ENCODE peak calls at places on chromosomes 13 and 19, in four cellular contexts. A, C, Z and N are unnamed samples. For H3K4me1, the result is how much of the 10 kb centered on the place peaks cover.

GRCh38 chr13:26983533-26984315 is 187.9 kb downstream of the USP12 start:
- ATAC-seq in Z (no peak), A (no peak), C (no peak), N (no peak)

GRCh38 chr19:32308436-32309077 is 36.9 kb upstream of the ZNF507 start:
- ATAC-seq in C (no peak), Z (no peak), A (no peak), N (no peak)

GRCh38 chr13:112969692-112970338 is 801 bp downstream of the MCF2L start:
- ATAC-seq in C (peak), Z (no peak), A (no peak), N (no peak)

GRCh38 chr13:68185767-68186166 is 955.6 kb upstream of the PCDH9 start:
- ATAC-seq in Z (no peak), C (no peak), A (no peak), N (no peak)

GRCh38 chr19:7699422-7700127 is 2.4 kb downstream of the FCER2 start:
- ATAC-seq in C (no peak), Z (no peak), A (no peak), N (no peak)

GRCh38 chr19:3671680-3672574 is 28.3 kb downstream of the PIP5K1C start:
- ATAC-seq in Z (no peak), A (no peak), C (no peak), N (no peak)

GRCh38 chr13:44374348-44374712 is 706 bp downstream of the SERP2 start:
- ATAC-seq in C (no peak), A (no peak), Z (no peak), N (peak)

GRCh38 chr13:112752211-112752610 is 62.4 kb downstream of the ATP11A start:
- ATAC-seq in C (no peak), A (no peak), Z (no peak), N (no peak)

GRCh38 chr19:34274284-34274826 is 20.0 kb downstream of the GARRE1 start:
- ATAC-seq in Z (no peak), A (no peak), C (peak), N (no peak)

GRCh38 chr19:7636691-7637373 is at the start of gene STXBP2:
- ATAC-seq in C (peak), A (peak), Z (no peak), N (no peak)

GRCh38 chr13:64810701-64811258 is 2419.4 kb downstream of the PCDH9 start:
- ATAC-seq in A (no peak), Z (no peak), C (no peak), N (no peak)

GRCh38 chr19:50308991-50309390 is 20.2 kb downstream of the KCNC3 start:
- ATAC-seq in C (no peak), Z (no peak), A (no peak), N (no peak)

GRCh38 chr19:42378225-42378929 is 11.7 kb downstream of the CNFN start:
- ATAC-seq in A (no peak), C (peak), Z (no peak), N (no peak)

GRCh38 chr13:62512194-62513141 is 1096.8 kb upstream of the PCDH20 start:
- ATAC-seq in Z (no peak), C (peak), A (peak), N (no peak)

GRCh38 chr13:19766637-19767036 is 16.1 kb downstream of the PSPC1 start:
- ATAC-seq in Z (no peak), C (peak), A (no peak), N (no peak)

GRCh38 chr13:26816876-26817275 is 56.3 kb upstream of the GPR12 start:
- ATAC-seq in A (no peak), C (no peak), Z (no peak), N (no peak)

GRCh38 chr13:60448907-60449510 is 52.0 kb downstream of the TDRD3 start:
- ATAC-seq in Z (no peak), C (peak), A (peak), N (no peak)

GRCh38 chr19:33132021-33132420 is at the start of gene WDR88:
- ATAC-seq in C (no peak), A (no peak), Z (no peak), N (no peak)

GRCh38 chr19:38743394-38744297 is 628 bp downstream of the CAPN12 start:
- ATAC-seq in A (no peak), Z (no peak), C (no peak), N (no peak)

GRCh38 chr19:56969726-56970125 is 129.2 kb upstream of the PEG3 start:
- ATAC-seq in C (no peak), A (no peak), Z (no peak), N (no peak)

GRCh38 chr13:49292742-49293498 is 45.2 kb downstream of the CDADC1 start:
- ATAC-seq in A (no peak), C (no peak), Z (no peak), N (peak)

GRCh38 chr19:55158848-55159793 is 1.6 kb upstream of the TNNI3 start:
- ATAC-seq in C (no peak), A (no peak), Z (peak), N (peak)

GRCh38 chr13:98206946-98207345 is 29.9 kb upstream of the RNF113B start:
- ATAC-seq in A (no peak), C (no peak), Z (no peak), N (peak)

GRCh38 chr19:15421136-15421535 is 2.3 kb upstream of the AKAP8L start:
- ATAC-seq in A (no peak), C (no peak), Z (no peak), N (no peak)
- H3K4me1 ChIP-seq in A (under half), C (under half), Z (under half), N (under half)

GRCh38 chr19:14058182-14059092 is 3.4 kb downstream of the PALM3 start:
- ATAC-seq in Z (no peak), C (no peak), A (no peak), N (no peak)
- H3K4me1 ChIP-seq in Z (under half), C (under half), A (under half), N (under half)

DNA sequence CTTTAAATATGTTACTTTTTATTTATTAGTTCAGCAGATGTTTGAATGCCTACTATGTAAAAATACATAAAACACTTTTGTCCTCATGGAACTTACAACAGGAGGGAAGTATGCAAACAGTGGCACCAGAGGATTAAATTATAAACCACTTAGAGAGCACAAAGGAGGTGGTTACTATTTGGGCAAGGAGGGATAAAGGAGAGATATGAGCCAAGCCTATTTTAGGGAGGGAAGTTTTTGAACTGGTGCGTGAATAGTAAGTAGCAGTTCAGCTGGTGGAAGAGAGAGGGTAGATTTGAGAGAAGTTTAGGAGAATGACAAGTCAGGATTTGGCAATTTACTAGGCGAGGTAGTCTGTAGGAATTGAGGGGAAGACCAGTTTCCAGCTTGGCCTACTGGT is 8.6 kb downstream of the AKAP11 start:
- ATAC-seq in A (no peak), C (no peak), Z (no peak), N (no peak)
- H3K4me1 ChIP-seq in A (under half), C (under half), Z (under half), N (under half)

GRCh38 chr19:28468701-28469459 is 744.1 kb downstream of the UQCRFS1 start:
- ATAC-seq in C (peak), A (no peak), Z (no peak), N (peak)

GRCh38 chr19:28469544-28469943 is 743.4 kb downstream of the UQCRFS1 start:
- ATAC-seq in Z (no peak), C (no peak), A (no peak), N (no peak)

GRCh38 chr19:28466107-28467045 is 746.6 kb downstream of the UQCRFS1 start:
- ATAC-seq in Z (no peak), C (no peak), A (no peak), N (no peak)

GRCh38 chr19:28463493-28464053 is 749.4 kb downstream of the UQCRFS1 start:
- ATAC-seq in C (no peak), A (no peak), Z (no peak), N (no peak)

DNA sequence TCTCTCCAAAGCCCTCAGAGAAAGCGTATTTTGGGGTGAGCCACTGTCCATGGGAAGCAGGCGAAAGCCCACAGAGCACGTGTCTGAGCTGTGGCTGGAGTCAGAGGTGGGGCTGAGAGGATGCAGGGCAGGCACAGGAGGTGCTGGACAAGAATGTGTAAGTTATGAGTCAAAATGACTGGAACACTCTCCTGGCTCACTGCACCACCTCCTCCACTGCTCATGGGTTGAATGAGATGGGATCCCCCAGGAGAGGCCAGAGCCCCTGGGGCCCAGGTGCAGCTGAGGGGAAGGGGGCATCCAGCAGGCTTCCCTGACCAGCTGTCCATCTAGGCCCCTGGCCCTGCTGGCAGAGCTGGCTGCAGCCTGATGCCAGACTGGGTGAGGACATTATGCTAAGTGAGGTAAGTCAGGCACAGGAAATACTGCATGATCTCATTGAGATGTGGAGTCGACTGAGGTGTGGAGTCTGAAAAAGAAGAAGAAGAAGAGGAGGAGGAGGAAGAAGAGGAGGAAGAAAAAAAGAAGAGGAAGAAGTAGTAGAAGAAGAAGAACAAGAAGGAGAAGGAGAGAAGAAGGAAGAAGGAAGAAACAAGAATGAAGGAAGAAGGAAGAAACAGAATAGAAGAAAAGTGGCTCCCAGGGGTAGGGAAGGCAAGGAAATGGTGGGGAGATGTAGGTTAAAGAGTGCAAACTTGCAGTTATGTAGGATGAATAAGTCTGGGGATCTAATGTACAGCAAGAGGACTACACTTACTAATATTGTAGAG is 747.4 kb downstream of the UQCRFS1 start:
- ATAC-seq in A (no peak), Z (no peak), C (no peak), N (no peak)
- H3K4me1 ChIP-seq in A (under half), Z (under half), C (under half), N (under half)

DNA sequence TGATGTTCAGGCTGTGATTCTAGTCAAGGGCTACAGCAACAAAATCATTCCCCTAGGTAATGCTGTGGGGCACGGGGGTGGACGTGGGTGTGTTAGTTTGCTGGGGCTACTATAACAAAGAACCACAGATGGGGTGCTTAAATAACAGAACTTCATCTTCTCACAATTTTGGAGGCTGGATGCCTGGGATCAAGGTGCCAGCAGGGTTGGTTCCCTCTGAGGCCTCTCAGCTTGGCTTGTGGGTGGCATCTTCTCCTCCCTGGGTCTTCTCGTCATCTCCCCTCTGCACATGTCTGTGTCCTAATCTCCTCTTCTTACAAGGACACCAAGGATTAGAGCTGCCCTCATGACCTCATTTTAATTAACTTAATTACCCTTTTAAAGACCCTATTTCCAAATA is 114.9 kb downstream of the ESD start:
- ATAC-seq in C (no peak), Z (no peak), A (no peak), N (no peak)
- H3K4me1 ChIP-seq in C (half or more), Z (under half), A (under half), N (under half)

GRCh38 chr19:14111486-14111885 is 6.1 kb downstream of the PRKACA start:
- ATAC-seq in A (no peak), C (no peak), Z (no peak), N (no peak)

GRCh38 chr19:14112051-14112808 is 5.3 kb downstream of the PRKACA start:
- ATAC-seq in A (no peak), Z (no peak), C (no peak), N (peak)

GRCh38 chr19:14113762-14114414 is 3.7 kb downstream of the PRKACA start:
- ATAC-seq in C (no peak), Z (no peak), A (no peak), N (no peak)

GRCh38 chr19:14114439-14114838 is 3.1 kb downstream of the PRKACA start:
- ATAC-seq in Z (no peak), C (no peak), A (no peak), N (no peak)

DNA sequence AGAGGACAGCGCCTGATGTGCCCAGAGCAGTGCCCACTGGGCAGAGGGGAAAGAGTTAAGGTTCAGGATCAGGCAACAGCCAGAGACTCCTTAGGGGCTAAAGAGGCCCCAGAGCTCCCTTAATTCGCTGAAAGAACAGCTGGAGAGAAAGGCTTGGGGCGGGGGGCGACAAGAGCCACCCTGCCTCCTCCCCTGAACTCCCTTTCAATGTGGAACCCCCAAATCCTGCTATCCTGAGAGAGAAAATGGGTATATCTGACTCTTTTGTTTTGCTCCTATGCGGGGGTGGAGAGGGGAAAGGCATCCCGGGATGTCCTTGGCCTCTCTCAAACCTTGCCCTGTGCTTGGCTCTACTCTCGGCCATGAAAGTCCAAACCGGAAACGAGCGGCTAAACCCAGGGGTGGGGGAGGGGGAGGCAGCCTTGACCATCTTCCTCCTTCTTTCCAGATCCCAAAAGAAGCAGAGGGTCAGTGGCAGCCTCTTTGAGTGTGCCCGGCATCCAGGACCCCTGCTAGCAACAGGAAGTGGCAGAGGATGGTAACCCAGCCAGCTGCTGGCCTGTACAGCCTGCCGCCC is 4.7 kb downstream of the PRKACA start:
- ATAC-seq in C (no peak), A (no peak), Z (no peak), N (no peak)
- H3K4me1 ChIP-seq in C (half or more), A (under half), Z (half or more), N (under half)

GRCh38 chr19:41309225-41310030 is 544 bp upstream of the CCDC97 start:
- ATAC-seq in Z (peak), C (peak), A (no peak), N (peak)

GRCh38 chr19:41308450-41309224 is 1.3 kb upstream of the CCDC97 start:
- ATAC-seq in A (peak), Z (peak), C (peak), N (peak)

GRCh38 chr19:41310031-41310831 is at the start of gene CCDC97:
- ATAC-seq in C (peak), Z (peak), A (peak), N (peak)

GRCh38 chr19:41311072-41311471 is 1.1 kb downstream of the CCDC97 start:
- ATAC-seq in C (no peak), Z (no peak), A (no peak), N (no peak)

GRCh38 chr19:41311613-41312012 is 1.6 kb downstream of the CCDC97 start:
- ATAC-seq in A (no peak), C (no peak), Z (no peak), N (no peak)
- H3K4me1 ChIP-seq in A (under half), C (under half), Z (under half), N (under half)

GRCh38 chr19:45095496-45096413 is 2.8 kb downstream of the PPP1R37 start:
- ATAC-seq in C (no peak), A (no peak), Z (no peak), N (no peak)

GRCh38 chr19:45092747-45093678 is at the start of gene PPP1R37:
- ATAC-seq in C (peak), A (peak), Z (peak), N (peak)

GRCh38 chr19:45094707-45095106 is 1.7 kb downstream of the PPP1R37 start:
- ATAC-seq in A (no peak), Z (no peak), C (no peak), N (no peak)

GRCh38 chr19:45096700-45097099 is 3.7 kb downstream of the PPP1R37 start:
- ATAC-seq in A (no peak), C (no peak), Z (no peak), N (no peak)

GRCh38 chr19:45094158-45094557 is 1.2 kb downstream of the PPP1R37 start:
- ATAC-seq in A (no peak), Z (no peak), C (no peak), N (no peak)
- H3K4me1 ChIP-seq in A (under half), Z (half or more), C (half or more), N (under half)

DNA sequence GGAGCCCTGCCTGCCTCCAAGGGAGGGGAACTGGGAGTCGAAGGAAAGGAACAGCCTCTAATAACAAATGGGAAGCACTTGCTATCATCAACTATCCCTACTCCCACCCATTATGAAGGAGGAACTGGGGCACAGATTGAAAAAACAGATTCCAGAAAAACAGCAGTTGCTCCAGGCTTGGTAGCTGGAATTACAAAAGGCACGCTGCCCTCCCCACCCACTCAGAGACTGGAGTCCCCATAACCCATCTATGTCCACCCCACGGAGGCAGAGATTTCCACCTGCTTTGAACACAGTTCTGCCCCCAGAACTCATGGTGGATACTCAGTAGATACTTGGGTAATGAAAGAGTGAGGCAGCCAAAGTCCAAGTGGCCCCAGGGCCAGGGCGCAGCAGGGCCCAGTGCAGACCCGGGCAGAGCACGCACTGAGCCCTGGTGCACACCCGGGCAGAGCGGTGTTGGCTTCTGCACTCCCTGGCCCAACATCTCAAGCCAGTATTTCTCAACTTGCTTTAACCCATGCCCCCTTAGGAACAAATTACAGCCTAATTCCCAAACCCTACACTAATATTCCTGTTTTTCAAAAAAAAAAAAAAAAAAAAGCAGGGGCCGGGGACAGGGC is 19.1 kb upstream of the CCNP start:
- ATAC-seq in A (no peak), Z (no peak), C (no peak), N (peak)
- H3K4me1 ChIP-seq in A (under half), Z (under half), C (under half), N (half or more)